ENCODE peak calls at places on chromosomes 6 and 20, in five cellular contexts. K is neural progenitor cell, A is OCI-LY7, B is tibial artery, F is uterus. J is an unnamed sample.

GRCh38 chr6:108609276-108609769 is 48.6 kb downstream of the FOXO3 start:
- DNase-seq in K (no peak), A (no peak), B (peak), F (no peak), J (no peak)

GRCh38 chr20:47453167-47453782 is 48.4 kb upstream of the NCOA3 start:
- DNase-seq in K (no peak), A (peak), B (no peak), F (no peak), J (no peak)

GRCh38 chr6:16670183-16670582 is 91.1 kb downstream of the ATXN1 start:
- DNase-seq in K (no peak), A (no peak), B (peak), F (no peak), J (no peak)

GRCh38 chr6:15398657-15399287 is 152.9 kb downstream of the JARID2 start:
- DNase-seq in K (no peak), A (no peak), B (no peak), F (no peak), J (no peak)

GRCh38 chr6:10411131-10411914 is 3.6 kb downstream of the TFAP2A start:
- DNase-seq in K (peak), A (no peak), B (no peak), F (no peak), J (no peak)

GRCh38 chr6:141551318-141551717 is 581.4 kb upstream of the GJE1 start:
- DNase-seq in K (no peak), A (no peak), B (no peak), F (no peak), J (no peak)

GRCh38 chr20:58135441-58136170 is 92.8 kb downstream of the ANKRD60 start:
- DNase-seq in K (no peak), A (no peak), B (no peak), F (no peak), J (peak)

GRCh38 chr20:58229198-58229802 is 847 bp upstream of the ANKRD60 start:
- DNase-seq in K (peak), A (no peak), B (no peak), F (no peak), J (no peak)

GRCh38 chr6:170553686-170554085 is 483 bp upstream of the TBP start:
- DNase-seq in K (no peak), A (no peak), B (peak), F (no peak), J (no peak)

GRCh38 chr20:16661738-16662137 is 68.1 kb upstream of the SNRPB2 start:
- DNase-seq in K (no peak), A (no peak), B (no peak), F (no peak), J (no peak)

GRCh38 chr6:138330763-138331162 is 46.9 kb upstream of the SMIM28 start:
- DNase-seq in K (no peak), A (no peak), B (no peak), F (no peak), J (no peak)

GRCh38 chr6:138334000-138334399 is 43.7 kb upstream of the SMIM28 start:
- DNase-seq in K (no peak), A (no peak), B (no peak), F (no peak), J (no peak)

GRCh38 chr6:138331984-138332383 is 45.7 kb upstream of the SMIM28 start:
- DNase-seq in K (no peak), A (no peak), B (no peak), F (no peak), J (no peak)

GRCh38 chr6:138328210-138328609 is 49.5 kb upstream of the SMIM28 start:
- DNase-seq in K (no peak), A (no peak), B (no peak), F (no peak), J (no peak)

DNA sequence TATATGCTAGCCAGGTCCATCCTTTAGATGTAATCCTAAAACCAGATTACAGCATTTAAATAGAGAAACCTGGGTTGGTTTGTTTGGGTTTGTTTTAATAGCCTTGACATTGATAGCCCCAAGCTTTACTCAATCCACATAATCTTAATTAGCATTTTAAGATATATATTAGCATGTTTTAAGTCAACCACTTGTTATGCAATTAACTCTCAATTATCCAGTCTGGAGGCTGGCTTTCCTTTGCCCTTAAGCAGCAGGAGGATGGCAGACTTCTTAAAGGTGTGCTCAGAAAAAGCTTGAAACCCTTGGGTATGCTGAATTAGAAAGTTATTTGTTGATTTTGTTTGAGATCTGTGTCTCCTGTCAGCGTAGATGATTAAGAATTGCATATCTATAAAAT is 46.3 kb upstream of the SMIM28 start:
- DNase-seq in K (no peak), A (no peak), B (no peak), F (no peak), J (no peak)
- H3K4me3 ChIP-seq in K (no peak), A (no peak), B (no peak), F (no peak), J (no peak)

DNA sequence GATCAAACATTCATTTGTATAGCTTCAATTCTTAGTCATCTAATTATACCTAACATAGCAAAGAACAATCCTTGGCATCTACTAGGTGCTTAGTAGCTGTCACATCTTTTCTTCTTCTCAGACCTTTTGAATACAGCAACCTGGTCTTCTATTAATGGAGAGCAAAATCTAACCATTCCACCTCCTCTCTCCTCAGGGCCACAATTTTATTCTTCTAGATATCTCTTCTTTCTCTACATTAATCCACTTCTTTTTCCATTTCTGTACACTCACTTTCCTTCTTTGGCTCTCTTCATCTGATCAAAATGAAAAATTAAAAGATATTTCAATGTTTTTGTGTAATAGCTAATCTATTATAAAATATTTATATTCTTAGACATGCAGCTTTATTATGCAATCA is 9.0 kb upstream of the HLA-DOA start:
- DNase-seq in K (no peak), A (no peak), B (no peak), F (no peak), J (no peak)
- H3K27ac ChIP-seq in K (no peak), A (no peak), B (peak), F (peak), J (peak)

GRCh38 chr20:62522748-62523396 is 47.1 kb upstream of the GATA5 start:
- DNase-seq in K (no peak), A (no peak), B (no peak), F (no peak), J (no peak)

GRCh38 chr20:62523473-62524203 is 47.8 kb upstream of the GATA5 start:
- DNase-seq in K (peak), A (no peak), B (no peak), F (no peak), J (no peak)

GRCh38 chr20:62524486-62524885 is 48.7 kb upstream of the GATA5 start:
- DNase-seq in K (peak), A (no peak), B (no peak), F (no peak), J (no peak)

GRCh38 chr20:62527781-62528180 is 52.0 kb upstream of the GATA5 start:
- DNase-seq in K (no peak), A (no peak), B (no peak), F (no peak), J (no peak)

DNA sequence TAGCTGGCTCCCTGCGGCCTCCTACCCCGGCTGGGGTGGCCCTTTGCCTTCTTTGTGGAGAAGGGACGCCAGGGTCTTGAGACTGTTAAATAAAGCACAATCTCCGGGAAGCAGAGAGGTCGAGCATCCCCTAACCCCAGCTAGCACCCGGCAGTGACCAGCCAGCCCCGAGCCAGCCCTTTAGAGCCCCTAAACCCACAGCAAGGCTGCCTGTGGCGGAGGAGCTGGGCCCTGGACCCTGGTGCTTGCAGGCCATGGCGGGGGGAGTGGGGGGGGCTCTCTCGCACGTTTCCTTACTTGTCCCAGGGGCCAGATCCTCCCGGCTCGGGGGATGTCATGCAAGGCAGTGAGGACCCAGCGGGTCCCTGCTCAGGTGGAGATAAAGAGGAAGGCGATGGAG is 49.2 kb upstream of the GATA5 start:
- DNase-seq in K (no peak), A (no peak), B (no peak), F (no peak), J (no peak)
- H3K4me3 ChIP-seq in K (no peak), A (no peak), B (no peak), F (no peak), J (no peak)

GRCh38 chr20:51497542-51498467 is 44.7 kb downstream of the NFATC2 start:
- DNase-seq in K (no peak), A (peak), B (peak), F (no peak), J (peak)
- H3K27ac ChIP-seq in K (no peak), A (peak), B (no peak), F (no peak), J (no peak)

DNA sequence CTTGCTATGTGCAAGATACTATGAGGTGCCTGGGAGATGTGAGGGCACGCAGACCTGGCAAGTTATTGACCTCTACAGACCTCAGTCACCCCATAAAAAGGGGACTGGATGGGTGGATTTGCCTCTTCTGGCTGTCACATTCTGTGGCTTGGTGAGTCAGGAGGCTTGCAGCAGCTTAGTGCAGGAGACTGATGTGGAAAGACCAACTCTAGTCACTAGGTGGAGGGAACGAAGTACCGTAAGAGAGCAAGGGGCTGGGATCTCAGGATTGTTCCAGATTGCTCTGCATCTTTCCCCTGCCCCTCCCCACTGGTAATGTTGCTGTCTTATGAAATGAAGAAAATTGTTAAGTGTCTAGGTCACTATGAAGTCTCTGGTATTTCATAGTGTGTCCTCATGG is 3.3 kb downstream of the MAPRE1 start:
- DNase-seq in K (peak), A (no peak), B (peak), F (no peak), J (no peak)
- H3K4me3 ChIP-seq in K (no peak), A (no peak), B (no peak), F (no peak), J (no peak)

DNA sequence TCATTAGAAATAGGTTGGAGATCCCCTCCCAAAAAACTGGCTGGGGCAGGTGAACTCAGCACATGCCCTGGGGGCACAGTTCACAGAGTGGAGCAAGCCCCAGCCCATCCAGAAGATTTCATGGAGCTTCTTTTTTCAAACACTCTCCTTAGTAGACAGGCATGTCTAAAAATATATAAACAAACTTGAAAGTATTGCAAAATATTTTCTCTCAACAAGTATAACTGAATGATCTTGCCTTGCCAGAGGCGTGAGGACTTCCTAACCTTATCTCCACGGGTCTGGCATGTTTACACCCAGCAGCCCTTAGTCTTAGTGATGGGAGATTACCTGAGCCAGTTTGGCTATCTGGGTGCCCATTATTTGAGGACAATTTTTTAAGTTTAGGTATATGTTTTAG is 107.1 kb downstream of the QRSL1 start:
- DNase-seq in K (no peak), A (no peak), B (no peak), F (no peak), J (no peak)
- H3K27ac ChIP-seq in K (no peak), A (no peak), B (no peak), F (no peak), J (no peak)